ENCODE peak calls at places on chromosome 9, in nine cellular contexts. H is HFFc6, M is NCI-H1930, Y is activated T-cell treated with anti-CD3 and anti-CD28 coated beads for 1 hour, F is T-cell, W is Kasumi-1, I is HT-29, T is astrocyte, X is NCI-H526. J is an unnamed sample.

GRCh38 chr9:86983260-86984255 is 36.3 kb upstream of the GAS1 start:
- DNase-seq in I (no peak), F (no peak), T (peak; percentile 84), H (peak; percentile 74), X (no peak), M (no peak), Y (no peak), W (no peak), J (no peak)

GRCh38 chr9:130661461-130662098 is 2.8 kb upstream of the PRDM12 start:
- DNase-seq in W (no peak), T (no peak), X (no peak), I (no peak), F (no peak), Y (no peak), H (no peak), M (no peak), J (no peak)

GRCh38 chr9:86487222-86487841 is 133.1 kb upstream of the TUT7 start:
- DNase-seq in H (peak; percentile 66), W (peak; percentile 91), F (no peak), X (peak; percentile 50), M (peak; percentile 43), I (peak; percentile 52), Y (no peak), T (peak; percentile 36), J (no peak)

GRCh38 chr9:35349287-35349990 is 140.5 kb upstream of the RUSC2 start:
- DNase-seq in I (no peak), X (no peak), M (no peak), T (no peak), H (no peak), W (no peak), Y (no peak), F (no peak), J (no peak)

GRCh38 chr9:97389249-97389648 is 22.6 kb upstream of the TDRD7 start:
- DNase-seq in F (no peak), W (no peak), T (no peak), X (no peak), Y (no peak), I (no peak), H (no peak), M (no peak), J (no peak)

GRCh38 chr9:77022783-77023440 is 3.5 kb downstream of the FOXB2 start:
- DNase-seq in Y (no peak), H (no peak), M (peak; percentile 39), I (no peak), W (no peak), F (no peak), X (peak; percentile 35), T (no peak), J (no peak)

GRCh38 chr9:126532019-126532462 is 81.7 kb upstream of the LMX1B start:
- DNase-seq in H (no peak), F (no peak), I (no peak), Y (no peak), X (no peak), M (no peak), T (no peak), W (no peak), J (no peak)

GRCh38 chr9:99905833-99906402 is 536 bp upstream of the STX17 start:
- DNase-seq in M (no peak), H (peak; percentile 16), X (peak; percentile 47), T (peak; percentile 1), W (no peak), I (peak; percentile 50), Y (no peak), F (no peak), J (no peak)

GRCh38 chr9:117546894-117547293 is 132.0 kb upstream of the ASTN2 start:
- DNase-seq in I (no peak), W (no peak), M (no peak), H (no peak), F (peak; percentile 4), Y (no peak), X (no peak), T (no peak), J (no peak)

GRCh38 chr9:120983259-120983837 is 56.8 kb upstream of the TRAF1 start:
- DNase-seq in X (no peak), H (no peak), M (no peak), Y (no peak), T (no peak), W (no peak), I (no peak), F (no peak), J (no peak)

GRCh38 chr9:94980947-94981632 is 254.6 kb downstream of the AOPEP start:
- DNase-seq in T (no peak), H (no peak), Y (no peak), I (no peak), F (no peak), M (no peak), W (no peak), X (no peak), J (no peak)

GRCh38 chr9:130985029-130985428 is 23.9 kb upstream of the LAMC3 start:
- DNase-seq in T (no peak), F (no peak), W (no peak), X (no peak), M (no peak), Y (no peak), I (no peak), H (no peak), J (no peak)

GRCh38 chr9:96073531-96074284 is 198.2 kb downstream of the ERCC6L2 start:
- DNase-seq in F (no peak), I (peak; percentile 20), W (no peak), T (no peak), Y (no peak), H (no peak), M (no peak), X (no peak), J (no peak)

GRCh38 chr9:112856843-112857242 is 33.8 kb downstream of the SLC46A2 start:
- DNase-seq in T (no peak), Y (no peak), W (no peak), F (no peak), M (no peak), I (no peak), X (no peak), H (no peak), J (no peak)

GRCh38 chr9:120080781-120081180 is 499.2 kb downstream of the CDK5RAP2 start:
- DNase-seq in I (no peak), F (no peak), X (no peak), T (no peak), Y (no peak), H (no peak), M (no peak), W (no peak), J (no peak)

GRCh38 chr9:136539427-136540412 is 6.1 kb downstream of the NOTCH1 start:
- DNase-seq in I (peak; percentile 93), W (peak; percentile 97), Y (peak; percentile 85), F (peak; percentile 82), X (no peak), H (no peak), M (no peak), T (peak; percentile 62), J (peak; percentile 44)

GRCh38 chr9:88280816-88281382 is 107.3 kb upstream of the SPIN1 start:
- DNase-seq in M (no peak), H (no peak), T (peak; percentile 80), Y (no peak), X (no peak), W (no peak), I (peak; percentile 21), F (no peak), J (no peak)

GRCh38 chr9:4506490-4506889 is 16.2 kb downstream of the SLC1A1 start:
- DNase-seq in X (no peak), M (no peak), F (no peak), H (no peak), Y (no peak), I (no peak), W (no peak), T (no peak), J (no peak)

GRCh38 chr9:4962085-4962484 is 23.0 kb upstream of the JAK2 start:
- DNase-seq in I (no peak), H (no peak), W (no peak), X (no peak), F (no peak), T (no peak), Y (no peak), M (no peak), J (no peak)

GRCh38 chr9:17462869-17463464 is 115.9 kb upstream of the SH3GL2 start:
- DNase-seq in I (peak; percentile 65), W (peak; percentile 37), F (peak; percentile 1), Y (peak; percentile 1), T (peak; percentile 16), H (peak; percentile 62), X (peak; percentile 74), M (peak; percentile 53), J (no peak)

GRCh38 chr9:124366476-124367220 is 48.6 kb downstream of the PSMB7 start:
- DNase-seq in X (no peak), T (peak; percentile 76), M (no peak), F (no peak), W (no peak), H (no peak), I (no peak), Y (no peak), J (no peak)

GRCh38 chr9:136890661-136891060 is 4.3 kb downstream of the TRAF2 start:
- DNase-seq in T (no peak), Y (no peak), H (no peak), I (no peak), M (no peak), F (no peak), X (no peak), W (no peak), J (no peak)

GRCh38 chr9:99345936-99346335 is 123.9 kb downstream of the SEC61B start:
- DNase-seq in M (no peak), F (no peak), I (no peak), T (peak; percentile 39), X (no peak), H (peak; percentile 76), Y (no peak), W (no peak), J (no peak)

GRCh38 chr9:115957571-115957970 is 196.0 kb upstream of the PAPPA start:
- DNase-seq in H (no peak), M (no peak), I (no peak), W (no peak), Y (no peak), T (peak; percentile 15), X (no peak), F (no peak), J (no peak)

GRCh38 chr9:127873886-127874285 is 3.6 kb downstream of the AK1 start:
- DNase-seq in T (no peak), I (no peak), H (no peak), M (no peak), W (no peak), Y (no peak), X (no peak), F (no peak), J (no peak)

GRCh38 chr9:127347831-127348699 is 48.9 kb upstream of the SLC2A8 start:
- DNase-seq in F (no peak), X (peak; percentile 44), I (peak; percentile 32), W (peak; percentile 58), H (peak; percentile 47), T (peak; percentile 17), M (no peak), Y (no peak), J (no peak)

GRCh38 chr9:614421-614820 is 227.1 kb upstream of the DMRT1 start:
- DNase-seq in H (no peak), Y (no peak), T (no peak), W (no peak), F (no peak), X (no peak), M (no peak), I (no peak), J (no peak)

GRCh38 chr9:91126761-91127420 is 234.8 kb downstream of the AUH start:
- DNase-seq in F (no peak), H (peak; percentile 36), T (peak; percentile 37), W (no peak), M (no peak), Y (no peak), I (no peak), X (no peak), J (no peak)

GRCh38 chr9:101400120-101400519 is 1.5 kb downstream of the ZNF189 start:
- DNase-seq in W (peak; percentile 22), Y (no peak), H (no peak), F (no peak), T (no peak), I (no peak), X (no peak), M (no peak), J (no peak)

GRCh38 chr9:134258332-134258731 is 67.9 kb upstream of the RXRA start:
- DNase-seq in Y (no peak), X (no peak), T (no peak), I (no peak), M (no peak), F (no peak), H (no peak), W (no peak), J (no peak)

GRCh38 chr9:108972626-108973209 is 38.5 kb downstream of the ABITRAM start:
- DNase-seq in F (no peak), Y (no peak), W (no peak), X (no peak), T (peak; percentile 21), H (no peak), M (no peak), I (no peak), J (no peak)

J was measured in memory B cell.